ENCODE peak calls at places on chromosomes 16 and 17, in four cellular contexts. One of them, this sample, is unnamed.

GRCh38 chr17:34314279-34314678 is 5.0 kb upstream of the CCL8 start:
- DNase-seq in transverse colon: no peak
- DNase-seq in Peyer's patch: no peak
- DNase-seq in T-helper 2 cell: no peak
- DNase-seq in this sample: no peak

GRCh38 chr17:71983828-71984227 is 137.0 kb upstream of the SOX9 start:
- DNase-seq in transverse colon: no peak
- DNase-seq in Peyer's patch: no peak
- DNase-seq in T-helper 2 cell: no peak
- DNase-seq in this sample: no peak

GRCh38 chr17:5468075-5468473 is 708 bp downstream of the DHX33 start:
- DNase-seq in transverse colon: no peak
- DNase-seq in Peyer's patch: no peak
- DNase-seq in T-helper 2 cell: no peak
- DNase-seq in this sample: no peak

GRCh38 chr17:42521666-42522262 is 14.3 kb upstream of the NAGLU start:
- DNase-seq in transverse colon: no peak
- DNase-seq in Peyer's patch: no peak
- DNase-seq in T-helper 2 cell: no peak
- DNase-seq in this sample: no peak

GRCh38 chr16:4675864-4676786 is 17.2 kb upstream of the NUDT16L1 start:
- DNase-seq in transverse colon: peak
- DNase-seq in Peyer's patch: peak
- DNase-seq in T-helper 2 cell: peak
- DNase-seq in this sample: no peak

GRCh38 chr16:4123617-4124300 is 7.5 kb upstream of the ADCY9 start:
- DNase-seq in transverse colon: no peak
- DNase-seq in Peyer's patch: no peak
- DNase-seq in T-helper 2 cell: no peak
- DNase-seq in this sample: no peak

GRCh38 chr16:26688105-26688504 is 378.6 kb upstream of the C16orf82 start:
- DNase-seq in transverse colon: no peak
- DNase-seq in Peyer's patch: no peak
- DNase-seq in T-helper 2 cell: no peak
- DNase-seq in this sample: no peak

GRCh38 chr16:49589721-49590120 is 216.1 kb downstream of the C16orf78 start:
- DNase-seq in transverse colon: no peak
- DNase-seq in Peyer's patch: no peak
- DNase-seq in T-helper 2 cell: no peak
- DNase-seq in this sample: no peak

GRCh38 chr16:64092284-64092683 is 1029.6 kb downstream of the CDH11 start:
- DNase-seq in transverse colon: no peak
- DNase-seq in Peyer's patch: no peak
- DNase-seq in T-helper 2 cell: no peak
- DNase-seq in this sample: no peak

GRCh38 chr16:4426021-4426684 is 485 bp downstream of the DNAJA3 start:
- DNase-seq in transverse colon: no peak
- DNase-seq in Peyer's patch: no peak
- DNase-seq in T-helper 2 cell: peak
- DNase-seq in this sample: no peak

GRCh38 chr17:48490391-48491026 is 40.3 kb downstream of the HOXB1 start:
- DNase-seq in transverse colon: no peak
- DNase-seq in Peyer's patch: no peak
- DNase-seq in T-helper 2 cell: no peak
- DNase-seq in this sample: no peak

GRCh38 chr16:71846443-71846842 is 667 bp downstream of the ATXN1L start:
- DNase-seq in transverse colon: peak
- DNase-seq in Peyer's patch: no peak
- DNase-seq in T-helper 2 cell: peak
- DNase-seq in this sample: peak

This sample was measured in NCI-H1417.